ENCODE peak calls at places on chromosome 13, in five cellular contexts. One of them, this sample, is unnamed.

GRCh38 chr13:24033527-24034302 is 126.8 kb upstream of the SPATA13 start:
- DNase-seq in D341Med: no peak
- DNase-seq in astrocyte of the spinal cord: peak; percentile 9
- DNase-seq in stimulated activated CD4-positive, alpha-beta T cell treated with anti-CD3 and anti-CD28 coated beads, Interleukin-12 subunit alpha, Interleukin-12 subunit beta, amount 100 ng/mL, for 48 hours: no peak
- DNase-seq in activated T-cell treated with anti-CD3 and anti-CD28 coated beads for 48 hours: no peak
- DNase-seq in this sample: no peak

GRCh38 chr13:36431204-36432105 is 840 bp upstream of the CCNA1 start:
- DNase-seq in D341Med: peak; percentile 64
- DNase-seq in astrocyte of the spinal cord: no peak
- DNase-seq in stimulated activated CD4-positive, alpha-beta T cell treated with anti-CD3 and anti-CD28 coated beads, Interleukin-12 subunit alpha, Interleukin-12 subunit beta, amount 100 ng/mL, for 48 hours: no peak
- DNase-seq in activated T-cell treated with anti-CD3 and anti-CD28 coated beads for 48 hours: no peak
- DNase-seq in this sample: no peak

GRCh38 chr13:114080739-114081561 is 51.5 kb downstream of the RASA3 start:
- DNase-seq in D341Med: no peak
- DNase-seq in astrocyte of the spinal cord: no peak
- DNase-seq in stimulated activated CD4-positive, alpha-beta T cell treated with anti-CD3 and anti-CD28 coated beads, Interleukin-12 subunit alpha, Interleukin-12 subunit beta, amount 100 ng/mL, for 48 hours: no peak
- DNase-seq in activated T-cell treated with anti-CD3 and anti-CD28 coated beads for 48 hours: no peak
- DNase-seq in this sample: no peak

GRCh38 chr13:50224534-50224933 is 209.3 kb downstream of the KCNRG start:
- DNase-seq in D341Med: no peak
- DNase-seq in astrocyte of the spinal cord: peak; percentile 24
- DNase-seq in stimulated activated CD4-positive, alpha-beta T cell treated with anti-CD3 and anti-CD28 coated beads, Interleukin-12 subunit alpha, Interleukin-12 subunit beta, amount 100 ng/mL, for 48 hours: peak; percentile 21
- DNase-seq in activated T-cell treated with anti-CD3 and anti-CD28 coated beads for 48 hours: no peak
- DNase-seq in this sample: no peak

GRCh38 chr13:23979361-23980159 is 82.3 kb upstream of the C1QTNF9B start:
- DNase-seq in D341Med: peak; percentile 56
- DNase-seq in astrocyte of the spinal cord: peak; percentile 96
- DNase-seq in stimulated activated CD4-positive, alpha-beta T cell treated with anti-CD3 and anti-CD28 coated beads, Interleukin-12 subunit alpha, Interleukin-12 subunit beta, amount 100 ng/mL, for 48 hours: no peak
- DNase-seq in activated T-cell treated with anti-CD3 and anti-CD28 coated beads for 48 hours: peak; percentile 15
- DNase-seq in this sample: peak; percentile 49

GRCh38 chr13:99821741-99822140 is 149.8 kb downstream of the ZIC5 start:
- DNase-seq in D341Med: no peak
- DNase-seq in astrocyte of the spinal cord: no peak
- DNase-seq in stimulated activated CD4-positive, alpha-beta T cell treated with anti-CD3 and anti-CD28 coated beads, Interleukin-12 subunit alpha, Interleukin-12 subunit beta, amount 100 ng/mL, for 48 hours: no peak
- DNase-seq in activated T-cell treated with anti-CD3 and anti-CD28 coated beads for 48 hours: no peak
- DNase-seq in this sample: no peak

GRCh38 chr13:113092776-113093579 is 12.6 kb upstream of the F7 start:
- DNase-seq in D341Med: no peak
- DNase-seq in astrocyte of the spinal cord: no peak
- DNase-seq in stimulated activated CD4-positive, alpha-beta T cell treated with anti-CD3 and anti-CD28 coated beads, Interleukin-12 subunit alpha, Interleukin-12 subunit beta, amount 100 ng/mL, for 48 hours: no peak
- DNase-seq in activated T-cell treated with anti-CD3 and anti-CD28 coated beads for 48 hours: no peak
- DNase-seq in this sample: no peak

GRCh38 chr13:78098249-78098648 is 179.6 kb upstream of the EDNRB start:
- DNase-seq in D341Med: no peak
- DNase-seq in astrocyte of the spinal cord: no peak
- DNase-seq in stimulated activated CD4-positive, alpha-beta T cell treated with anti-CD3 and anti-CD28 coated beads, Interleukin-12 subunit alpha, Interleukin-12 subunit beta, amount 100 ng/mL, for 48 hours: no peak
- DNase-seq in activated T-cell treated with anti-CD3 and anti-CD28 coated beads for 48 hours: no peak
- DNase-seq in this sample: no peak

GRCh38 chr13:64239372-64239771 is 2823.7 kb upstream of the PCDH20 start:
- DNase-seq in D341Med: no peak
- DNase-seq in astrocyte of the spinal cord: peak; percentile 62
- DNase-seq in stimulated activated CD4-positive, alpha-beta T cell treated with anti-CD3 and anti-CD28 coated beads, Interleukin-12 subunit alpha, Interleukin-12 subunit beta, amount 100 ng/mL, for 48 hours: no peak
- DNase-seq in activated T-cell treated with anti-CD3 and anti-CD28 coated beads for 48 hours: no peak
- DNase-seq in this sample: no peak

GRCh38 chr13:59700281-59700680 is 463.4 kb downstream of the DIAPH3 start:
- DNase-seq in D341Med: no peak
- DNase-seq in astrocyte of the spinal cord: peak; percentile 29
- DNase-seq in stimulated activated CD4-positive, alpha-beta T cell treated with anti-CD3 and anti-CD28 coated beads, Interleukin-12 subunit alpha, Interleukin-12 subunit beta, amount 100 ng/mL, for 48 hours: no peak
- DNase-seq in activated T-cell treated with anti-CD3 and anti-CD28 coated beads for 48 hours: no peak
- DNase-seq in this sample: no peak

GRCh38 chr13:65378943-65379519 is 1851.1 kb downstream of the PCDH9 start:
- DNase-seq in D341Med: peak; percentile 12
- DNase-seq in astrocyte of the spinal cord: peak; percentile 37
- DNase-seq in stimulated activated CD4-positive, alpha-beta T cell treated with anti-CD3 and anti-CD28 coated beads, Interleukin-12 subunit alpha, Interleukin-12 subunit beta, amount 100 ng/mL, for 48 hours: no peak
- DNase-seq in activated T-cell treated with anti-CD3 and anti-CD28 coated beads for 48 hours: no peak
- DNase-seq in this sample: peak; percentile 45

GRCh38 chr13:38879278-38879677 is 111.4 kb downstream of the STOML3 start:
- DNase-seq in D341Med: no peak
- DNase-seq in astrocyte of the spinal cord: peak; percentile 1
- DNase-seq in stimulated activated CD4-positive, alpha-beta T cell treated with anti-CD3 and anti-CD28 coated beads, Interleukin-12 subunit alpha, Interleukin-12 subunit beta, amount 100 ng/mL, for 48 hours: no peak
- DNase-seq in activated T-cell treated with anti-CD3 and anti-CD28 coated beads for 48 hours: no peak
- DNase-seq in this sample: no peak

GRCh38 chr13:44622259-44622658 is 46.1 kb upstream of the TSC22D1 start:
- DNase-seq in D341Med: no peak
- DNase-seq in astrocyte of the spinal cord: no peak
- DNase-seq in stimulated activated CD4-positive, alpha-beta T cell treated with anti-CD3 and anti-CD28 coated beads, Interleukin-12 subunit alpha, Interleukin-12 subunit beta, amount 100 ng/mL, for 48 hours: no peak
- DNase-seq in activated T-cell treated with anti-CD3 and anti-CD28 coated beads for 48 hours: no peak
- DNase-seq in this sample: no peak

GRCh38 chr13:50366488-50367174 is 351.4 kb downstream of the KCNRG start:
- DNase-seq in D341Med: no peak
- DNase-seq in astrocyte of the spinal cord: no peak
- DNase-seq in stimulated activated CD4-positive, alpha-beta T cell treated with anti-CD3 and anti-CD28 coated beads, Interleukin-12 subunit alpha, Interleukin-12 subunit beta, amount 100 ng/mL, for 48 hours: no peak
- DNase-seq in activated T-cell treated with anti-CD3 and anti-CD28 coated beads for 48 hours: no peak
- DNase-seq in this sample: peak; percentile 90

GRCh38 chr13:62294210-62294609 is 878.6 kb upstream of the PCDH20 start:
- DNase-seq in D341Med: no peak
- DNase-seq in astrocyte of the spinal cord: peak; percentile 5
- DNase-seq in stimulated activated CD4-positive, alpha-beta T cell treated with anti-CD3 and anti-CD28 coated beads, Interleukin-12 subunit alpha, Interleukin-12 subunit beta, amount 100 ng/mL, for 48 hours: no peak
- DNase-seq in activated T-cell treated with anti-CD3 and anti-CD28 coated beads for 48 hours: no peak
- DNase-seq in this sample: no peak

GRCh38 chr13:91017669-91018053 is 329.8 kb upstream of the MIR17HG start:
- DNase-seq in D341Med: no peak
- DNase-seq in astrocyte of the spinal cord: no peak
- DNase-seq in stimulated activated CD4-positive, alpha-beta T cell treated with anti-CD3 and anti-CD28 coated beads, Interleukin-12 subunit alpha, Interleukin-12 subunit beta, amount 100 ng/mL, for 48 hours: no peak
- DNase-seq in activated T-cell treated with anti-CD3 and anti-CD28 coated beads for 48 hours: no peak
- DNase-seq in this sample: peak; percentile 70

GRCh38 chr13:30049692-30050091 is 199.3 kb upstream of the UBL3 start:
- DNase-seq in D341Med: no peak
- DNase-seq in astrocyte of the spinal cord: no peak
- DNase-seq in stimulated activated CD4-positive, alpha-beta T cell treated with anti-CD3 and anti-CD28 coated beads, Interleukin-12 subunit alpha, Interleukin-12 subunit beta, amount 100 ng/mL, for 48 hours: peak; percentile 2
- DNase-seq in activated T-cell treated with anti-CD3 and anti-CD28 coated beads for 48 hours: peak; percentile 4
- DNase-seq in this sample: no peak

This sample was measured in NCI-H82.